ENCODE peak calls at places on chromosome 18, in ten cellular contexts. S is AG10803, V is T-helper 9 cell, D is lower lobe of right lung, X is NCI-H446 treated with DMSO at 0.1 percent for 48 hours, L is NCI-H524, Q is ecto neural progenitor cell, M is hepatic stellate cell, F is midbrain, H is H1. K is an unnamed sample.

GRCh38 chr18:23529597-23529996 is 26.3 kb downstream of the RMC1 start:
- DNase-seq in S (peak; percentile 40), V (no peak), D (no peak), X (no peak), L (no peak), Q (no peak), M (peak; percentile 36), F (no peak), H (no peak), K (no peak)

GRCh38 chr18:62524443-62525200 is 1.8 kb downstream of the ZCCHC2 start:
- DNase-seq in S (peak; percentile 42), V (peak; percentile 53), D (peak; percentile 79), X (peak; percentile 15), L (peak; percentile 47), Q (peak; percentile 80), M (peak; percentile 39), F (peak; percentile 58), H (no peak), K (peak; percentile 79)

GRCh38 chr18:49628119-49628518 is 66.3 kb downstream of the LIPG start:
- DNase-seq in S (no peak), V (no peak), D (no peak), X (no peak), L (no peak), Q (peak; percentile 26), M (no peak), F (no peak), H (no peak), K (no peak)

GRCh38 chr18:10378688-10379465 is 75.6 kb upstream of the APCDD1 start:
- DNase-seq in S (peak; percentile 70), V (no peak), D (no peak), X (no peak), L (no peak), Q (no peak), M (peak; percentile 35), F (no peak), H (no peak), K (no peak)

GRCh38 chr18:55997156-55997561 is 409.2 kb upstream of the TCF4 start:
- DNase-seq in S (peak; percentile 31), V (no peak), D (no peak), X (no peak), L (no peak), Q (no peak), M (no peak), F (peak; percentile 39), H (no peak), K (no peak)

GRCh38 chr18:44079602-44080001 is 601.1 kb upstream of the SETBP1 start:
- DNase-seq in S (peak; percentile 22), V (no peak), D (no peak), X (no peak), L (no peak), Q (no peak), M (no peak), F (no peak), H (no peak), K (no peak)

GRCh38 chr18:49241852-49242251 is 218.6 kb downstream of the DYM start:
- DNase-seq in S (peak; percentile 76), V (no peak), D (no peak), X (no peak), L (no peak), Q (no peak), M (no peak), F (no peak), H (no peak), K (no peak)

GRCh38 chr18:48719988-48720654 is 181.3 kb downstream of the CTIF start:
- DNase-seq in S (no peak), V (no peak), D (no peak), X (no peak), L (no peak), Q (no peak), M (peak; percentile 70), F (no peak), H (no peak), K (no peak)

GRCh38 chr18:75280427-75281280 is 70.1 kb downstream of the TSHZ1 start:
- DNase-seq in S (peak; percentile 5), V (no peak), D (no peak), X (no peak), L (no peak), Q (no peak), M (no peak), F (no peak), H (no peak), K (no peak)

GRCh38 chr18:48827321-48828200 is 123.2 kb downstream of the SMAD7 start:
- DNase-seq in S (peak; percentile 66), V (no peak), D (peak; percentile 28), X (no peak), L (peak; percentile 27), Q (peak; percentile 77), M (peak; percentile 85), F (no peak), H (no peak), K (peak; percentile 61)

GRCh38 chr18:7908686-7909299 is 341.7 kb downstream of the PTPRM start:
- DNase-seq in S (no peak), V (no peak), D (no peak), X (no peak), L (no peak), Q (no peak), M (no peak), F (no peak), H (no peak), K (no peak)

GRCh38 chr18:35458271-35458670 is 39.5 kb downstream of the INO80C start:
- DNase-seq in S (no peak), V (no peak), D (no peak), X (no peak), L (no peak), Q (no peak), M (no peak), F (no peak), H (no peak), K (no peak)

GRCh38 chr18:70671889-70672551 is 383.2 kb downstream of the SOCS6 start:
- DNase-seq in S (no peak), V (no peak), D (no peak), X (no peak), L (peak; percentile 82), Q (no peak), M (no peak), F (no peak), H (no peak), K (no peak)

GRCh38 chr18:22048221-22048620 is 121.2 kb upstream of the GATA6 start:
- DNase-seq in S (no peak), V (no peak), D (no peak), X (no peak), L (no peak), Q (no peak), M (no peak), F (no peak), H (no peak), K (no peak)

GRCh38 chr18:57942090-57942489 is 101.9 kb upstream of the NEDD4L start:
- DNase-seq in S (no peak), V (no peak), D (no peak), X (no peak), L (no peak), Q (no peak), M (no peak), F (no peak), H (no peak), K (no peak)

GRCh38 chr18:73023975-73024374 is 156.2 kb upstream of the NETO1 start:
- DNase-seq in S (no peak), V (no peak), D (no peak), X (no peak), L (no peak), Q (no peak), M (no peak), F (no peak), H (no peak), K (no peak)

GRCh38 chr18:6058941-6059340 is 163.6 kb upstream of the TMEM200C start:
- DNase-seq in S (peak; percentile 37), V (no peak), D (no peak), X (no peak), L (peak; percentile 60), Q (peak; percentile 57), M (peak; percentile 26), F (no peak), H (no peak), K (no peak)

GRCh38 chr18:54926593-54927297 is 32.5 kb downstream of the CCDC68 start:
- DNase-seq in S (peak; percentile 9), V (no peak), D (no peak), X (no peak), L (no peak), Q (no peak), M (no peak), F (no peak), H (no peak), K (no peak)

GRCh38 chr18:59024829-59025228 is 114.9 kb upstream of the SEC11C start:
- DNase-seq in S (peak; percentile 54), V (no peak), D (no peak), X (no peak), L (no peak), Q (no peak), M (peak; percentile 45), F (no peak), H (no peak), K (no peak)

GRCh38 chr18:52408800-52409302 is 68.9 kb downstream of the DCC start:
- DNase-seq in S (no peak), V (no peak), D (no peak), X (no peak), L (no peak), Q (no peak), M (no peak), F (no peak), H (no peak), K (no peak)

GRCh38 chr18:356763-357162 is 88.9 kb upstream of the THOC1 start:
- DNase-seq in S (no peak), V (no peak), D (no peak), X (no peak), L (no peak), Q (no peak), M (no peak), F (no peak), H (no peak), K (no peak)

GRCh38 chr18:51486735-51487366 is 289.4 kb upstream of the MEX3C start:
- DNase-seq in S (no peak), V (no peak), D (no peak), X (no peak), L (no peak), Q (no peak), M (no peak), F (no peak), H (no peak), K (no peak)

GRCh38 chr18:74806700-74807416 is 209.2 kb downstream of the ZNF407 start:
- DNase-seq in S (peak; percentile 78), V (no peak), D (no peak), X (no peak), L (no peak), Q (no peak), M (peak; percentile 45), F (no peak), H (no peak), K (no peak)

GRCh38 chr18:69250305-69251151 is 150.2 kb upstream of the DOK6 start:
- DNase-seq in S (peak; percentile 89), V (no peak), D (no peak), X (no peak), L (peak; percentile 38), Q (no peak), M (no peak), F (no peak), H (no peak), K (no peak)

GRCh38 chr18:78984941-78985784 is 5.5 kb downstream of the SALL3 start:
- DNase-seq in S (peak; percentile 1), V (no peak), D (no peak), X (no peak), L (peak; percentile 77), Q (peak; percentile 58), M (no peak), F (peak; percentile 40), H (peak; percentile 51), K (no peak)

GRCh38 chr18:49135871-49136270 is 185.1 kb upstream of the SMAD7 start:
- DNase-seq in S (peak; percentile 33), V (no peak), D (no peak), X (peak; percentile 9), L (peak; percentile 47), Q (no peak), M (peak; percentile 3), F (peak; percentile 14), H (no peak), K (no peak)

GRCh38 chr18:35241523-35241804 is 630 bp downstream of the ZNF397 start:
- DNase-seq in S (no peak), V (no peak), D (no peak), X (no peak), L (no peak), Q (no peak), M (no peak), F (no peak), H (no peak), K (no peak)

GRCh38 chr18:68429809-68430208 is 285.1 kb downstream of the TMX3 start:
- DNase-seq in S (no peak), V (no peak), D (no peak), X (no peak), L (no peak), Q (no peak), M (no peak), F (no peak), H (no peak), K (no peak)

K was measured in sigmoid colon.